ENCODE peak calls at places on chromosomes 2 and 18, in seven cellular contexts. W, P, R, Y, S, J and E are unnamed samples.

GRCh38 chr2:117832905-117833613 is 18.6 kb downstream of the DDX18 start:
- DNase-seq in S (no peak), R (no peak), P (no peak), W (no peak), J (peak), Y (no peak), E (peak)

GRCh38 chr2:140502951-140503630 is 1627.7 kb downstream of the LRP1B start:
- DNase-seq in W (no peak), Y (no peak), P (no peak), S (peak), J (peak), R (no peak), E (no peak)

GRCh38 chr2:8525582-8526402 is 156.1 kb upstream of the ID2 start:
- DNase-seq in W (no peak), P (peak), Y (peak), J (peak), R (peak), S (no peak), E (peak)

GRCh38 chr2:207816546-207816945 is 46.8 kb upstream of the FZD5 start:
- DNase-seq in W (no peak), P (no peak), S (no peak), Y (no peak), J (no peak), R (no peak), E (no peak)

GRCh38 chr2:27496357-27497287 is at the start of gene GCKR:
- DNase-seq in J (no peak), Y (no peak), S (peak), R (no peak), P (no peak), W (no peak), E (no peak)

GRCh38 chr2:25197336-25198208 is 29.2 kb upstream of the POMC start:
- DNase-seq in R (no peak), P (no peak), Y (no peak), J (no peak), W (no peak), S (no peak), E (no peak)

GRCh38 chr2:131016826-131017596 is 76.2 kb downstream of the FAM168B start:
- DNase-seq in S (no peak), Y (no peak), J (peak), P (no peak), W (no peak), R (no peak), E (no peak)

GRCh38 chr18:55893948-55894347 is 306.0 kb upstream of the TCF4 start:
- DNase-seq in P (no peak), J (no peak), S (no peak), Y (no peak), W (no peak), R (no peak), E (no peak)

GRCh38 chr2:96399342-96400048 is 63.9 kb downstream of the NCAPH start:
- DNase-seq in J (no peak), R (no peak), P (no peak), Y (no peak), S (no peak), W (no peak), E (no peak)

GRCh38 chr2:222518570-222519381 is 94.4 kb downstream of the SGPP2 start:
- DNase-seq in S (peak), Y (no peak), W (no peak), R (no peak), J (no peak), P (peak), E (peak)

GRCh38 chr18:62751341-62751821 is 36.0 kb downstream of the PHLPP1 start:
- DNase-seq in R (no peak), W (no peak), Y (no peak), S (no peak), P (no peak), J (peak), E (peak)

GRCh38 chr2:216918088-216918680 is 58.3 kb upstream of the TNP1 start:
- DNase-seq in Y (no peak), R (no peak), S (peak), P (no peak), J (peak), W (no peak), E (no peak)

GRCh38 chr2:111946294-111947114 is 48.1 kb downstream of the MERTK start:
- DNase-seq in J (peak), S (peak), Y (no peak), R (peak), W (no peak), P (peak), E (peak)

GRCh38 chr2:144014108-144014507 is 505.8 kb downstream of the ZEB2 start:
- DNase-seq in P (no peak), S (no peak), J (peak), W (no peak), Y (no peak), R (no peak), E (no peak)

GRCh38 chr2:14316594-14316993 is 315.9 kb upstream of the LRATD1 start:
- DNase-seq in Y (no peak), J (no peak), P (no peak), W (no peak), S (no peak), R (no peak), E (no peak)

GRCh38 chr2:43000242-43001054 is 208.1 kb upstream of the HAAO start:
- DNase-seq in Y (no peak), R (no peak), W (no peak), S (no peak), P (no peak), J (no peak), E (no peak)

GRCh38 chr2:120421830-120422175 is 75.9 kb downstream of the INHBB start:
- DNase-seq in W (no peak), J (no peak), P (no peak), R (peak), S (no peak), Y (no peak), E (no peak)

GRCh38 chr2:47520302-47520630 is 117.3 kb downstream of the MSH2 start:
- DNase-seq in J (no peak), Y (no peak), R (no peak), S (no peak), W (no peak), P (no peak), E (peak)

GRCh38 chr2:88187038-88187676 is 17.0 kb downstream of the THNSL2 start:
- DNase-seq in R (peak), W (no peak), P (peak), S (no peak), J (peak), Y (peak), E (peak)

GRCh38 chr2:232204457-232204931 is 174.1 kb upstream of the ALPP start:
- DNase-seq in S (no peak), J (no peak), Y (no peak), P (no peak), R (no peak), W (no peak), E (peak)

GRCh38 chr2:28277466-28277865 is 115.2 kb upstream of the FOSL2 start:
- DNase-seq in J (no peak), Y (peak), W (no peak), S (no peak), R (peak), P (no peak), E (no peak)

GRCh38 chr2:97910403-97911209 is 85.1 kb downstream of the TMEM131 start:
- DNase-seq in J (no peak), P (no peak), S (no peak), W (no peak), Y (no peak), R (no peak), E (no peak)

GRCh38 chr2:194004590-194005206 is 1652.3 kb upstream of the SLC39A10 start:
- DNase-seq in P (no peak), Y (no peak), R (no peak), W (no peak), J (no peak), S (no peak), E (no peak)

GRCh38 chr2:178796079-178796677 is 11.0 kb downstream of the TTN start:
- DNase-seq in W (no peak), Y (peak), R (peak), S (peak), P (no peak), J (no peak), E (peak)

GRCh38 chr18:54805571-54806334 is 22.5 kb upstream of the RAB27B start:
- DNase-seq in R (no peak), Y (no peak), S (peak), J (peak), W (no peak), P (no peak), E (no peak)

GRCh38 chr2:235669983-235670962 is 176.4 kb downstream of the AGAP1 start:
- DNase-seq in R (peak), Y (peak), J (peak), S (peak), P (no peak), W (no peak), E (peak)

GRCh38 chr2:26352892-26353291 is 6.3 kb upstream of the ADGRF3 start:
- DNase-seq in Y (no peak), R (no peak), P (no peak), S (no peak), J (peak), W (no peak), E (no peak)

GRCh38 chr2:20452551-20452950 is 5.7 kb downstream of the RHOB start:
- DNase-seq in R (no peak), Y (no peak), S (no peak), W (no peak), P (no peak), J (peak), E (peak)

GRCh38 chr2:45857848-45858520 is 206.5 kb downstream of the PRKCE start:
- DNase-seq in W (no peak), S (no peak), Y (no peak), P (no peak), R (peak), J (no peak), E (no peak)